ENCODE peak calls at places on chromosomes 2 and 18, in ten cellular contexts. One of them, this sample, is unnamed.

GRCh38 chr18:57440331-57441101 is 5.3 kb downstream of the ONECUT2 start:
- DNase-seq in stomach: no peak
- DNase-seq in endothelial cell of umbilical vein: no peak
- DNase-seq in prostate gland: no peak
- DNase-seq in H7: peak; percentile 80
- DNase-seq in GM12865: no peak
- DNase-seq in adrenal gland: no peak
- DNase-seq in fibroblast of pulmonary artery: no peak
- DNase-seq in esophagus squamous epithelium: no peak
- DNase-seq in body of pancreas: no peak
- DNase-seq in this sample: peak; percentile 48

GRCh38 chr2:220192994-220193753 is 565.7 kb downstream of the SLC4A3 start:
- DNase-seq in GM12865: no peak
- DNase-seq in stomach: no peak
- DNase-seq in esophagus squamous epithelium: no peak
- DNase-seq in H7: no peak
- DNase-seq in adrenal gland: no peak
- DNase-seq in fibroblast of pulmonary artery: peak; percentile 13
- DNase-seq in prostate gland: no peak
- DNase-seq in body of pancreas: no peak
- DNase-seq in endothelial cell of umbilical vein: no peak
- DNase-seq in this sample: no peak

GRCh38 chr18:8627107-8627472 is 17.9 kb downstream of the RAB12 start:
- DNase-seq in endothelial cell of umbilical vein: no peak
- DNase-seq in H7: no peak
- DNase-seq in body of pancreas: no peak
- DNase-seq in esophagus squamous epithelium: no peak
- DNase-seq in prostate gland: no peak
- DNase-seq in adrenal gland: no peak
- DNase-seq in fibroblast of pulmonary artery: no peak
- DNase-seq in stomach: no peak
- DNase-seq in GM12865: no peak
- DNase-seq in this sample: no peak

GRCh38 chr2:117536139-117536538 is 278.4 kb upstream of the DDX18 start:
- DNase-seq in fibroblast of pulmonary artery: no peak
- DNase-seq in esophagus squamous epithelium: no peak
- DNase-seq in adrenal gland: peak; percentile 14
- DNase-seq in prostate gland: no peak
- DNase-seq in endothelial cell of umbilical vein: no peak
- DNase-seq in H7: peak; percentile 19
- DNase-seq in GM12865: no peak
- DNase-seq in body of pancreas: no peak
- DNase-seq in stomach: no peak
- DNase-seq in this sample: no peak

GRCh38 chr2:241271641-241272297 is 43.7 kb downstream of the HDLBP start:
- DNase-seq in prostate gland: peak; percentile 88
- DNase-seq in endothelial cell of umbilical vein: peak; percentile 83
- DNase-seq in esophagus squamous epithelium: peak; percentile 23
- DNase-seq in stomach: peak; percentile 88
- DNase-seq in fibroblast of pulmonary artery: peak; percentile 84
- DNase-seq in GM12865: peak; percentile 77
- DNase-seq in adrenal gland: peak; percentile 95
- DNase-seq in H7: no peak
- DNase-seq in body of pancreas: peak; percentile 91
- DNase-seq in this sample: peak; percentile 90

GRCh38 chr2:145460151-145460550 is 940.2 kb upstream of the ZEB2 start:
- DNase-seq in esophagus squamous epithelium: no peak
- DNase-seq in stomach: no peak
- DNase-seq in endothelial cell of umbilical vein: no peak
- DNase-seq in adrenal gland: no peak
- DNase-seq in prostate gland: no peak
- DNase-seq in GM12865: no peak
- DNase-seq in body of pancreas: no peak
- DNase-seq in fibroblast of pulmonary artery: peak; percentile 17
- DNase-seq in H7: no peak
- DNase-seq in this sample: no peak

GRCh38 chr2:96642564-96643350 is at the start of gene FER1L5:
- DNase-seq in prostate gland: peak; percentile 40
- DNase-seq in esophagus squamous epithelium: no peak
- DNase-seq in GM12865: no peak
- DNase-seq in endothelial cell of umbilical vein: no peak
- DNase-seq in adrenal gland: no peak
- DNase-seq in stomach: no peak
- DNase-seq in fibroblast of pulmonary artery: peak; percentile 66
- DNase-seq in body of pancreas: peak; percentile 52
- DNase-seq in H7: peak; percentile 91
- DNase-seq in this sample: no peak

GRCh38 chr18:74498712-74499629 is 2.8 kb downstream of the CNDP2 start:
- DNase-seq in stomach: peak; percentile 72
- DNase-seq in H7: no peak
- DNase-seq in prostate gland: no peak
- DNase-seq in fibroblast of pulmonary artery: no peak
- DNase-seq in endothelial cell of umbilical vein: no peak
- DNase-seq in GM12865: peak; percentile 89
- DNase-seq in body of pancreas: peak; percentile 79
- DNase-seq in esophagus squamous epithelium: peak; percentile 26
- DNase-seq in adrenal gland: no peak
- DNase-seq in this sample: peak; percentile 85

GRCh38 chr2:10097352-10098148 is 17.3 kb upstream of the CYS1 start:
- DNase-seq in endothelial cell of umbilical vein: peak; percentile 54
- DNase-seq in esophagus squamous epithelium: no peak
- DNase-seq in stomach: peak; percentile 71
- DNase-seq in prostate gland: peak; percentile 34
- DNase-seq in adrenal gland: peak; percentile 76
- DNase-seq in GM12865: peak; percentile 50
- DNase-seq in fibroblast of pulmonary artery: peak; percentile 57
- DNase-seq in body of pancreas: peak; percentile 76
- DNase-seq in H7: peak; percentile 95
- DNase-seq in this sample: peak; percentile 76

GRCh38 chr2:10331702-10332401 is 29.1 kb downstream of the HPCAL1 start:
- DNase-seq in adrenal gland: no peak
- DNase-seq in endothelial cell of umbilical vein: no peak
- DNase-seq in H7: no peak
- DNase-seq in body of pancreas: no peak
- DNase-seq in prostate gland: no peak
- DNase-seq in esophagus squamous epithelium: no peak
- DNase-seq in GM12865: peak; percentile 47
- DNase-seq in stomach: no peak
- DNase-seq in fibroblast of pulmonary artery: no peak
- DNase-seq in this sample: no peak

GRCh38 chr18:35417223-35417622 is 40.1 kb upstream of the ZNF396 start:
- DNase-seq in prostate gland: no peak
- DNase-seq in GM12865: no peak
- DNase-seq in adrenal gland: no peak
- DNase-seq in endothelial cell of umbilical vein: no peak
- DNase-seq in body of pancreas: no peak
- DNase-seq in stomach: no peak
- DNase-seq in esophagus squamous epithelium: no peak
- DNase-seq in fibroblast of pulmonary artery: no peak
- DNase-seq in H7: no peak
- DNase-seq in this sample: no peak

GRCh38 chr2:185978634-185979405 is 240.2 kb downstream of the FSIP2 start:
- DNase-seq in prostate gland: no peak
- DNase-seq in esophagus squamous epithelium: no peak
- DNase-seq in GM12865: no peak
- DNase-seq in body of pancreas: no peak
- DNase-seq in endothelial cell of umbilical vein: no peak
- DNase-seq in fibroblast of pulmonary artery: peak; percentile 4
- DNase-seq in adrenal gland: no peak
- DNase-seq in stomach: no peak
- DNase-seq in H7: no peak
- DNase-seq in this sample: no peak

GRCh38 chr18:2961828-2962227 is 51.1 kb downstream of the LPIN2 start:
- DNase-seq in prostate gland: no peak
- DNase-seq in stomach: no peak
- DNase-seq in H7: no peak
- DNase-seq in adrenal gland: no peak
- DNase-seq in esophagus squamous epithelium: no peak
- DNase-seq in body of pancreas: no peak
- DNase-seq in GM12865: peak; percentile 56
- DNase-seq in fibroblast of pulmonary artery: no peak
- DNase-seq in endothelial cell of umbilical vein: no peak
- DNase-seq in this sample: no peak

GRCh38 chr18:55504808-55505207 is 83.2 kb downstream of the TCF4 start:
- DNase-seq in endothelial cell of umbilical vein: no peak
- DNase-seq in prostate gland: no peak
- DNase-seq in H7: no peak
- DNase-seq in fibroblast of pulmonary artery: no peak
- DNase-seq in adrenal gland: no peak
- DNase-seq in stomach: no peak
- DNase-seq in body of pancreas: no peak
- DNase-seq in GM12865: no peak
- DNase-seq in esophagus squamous epithelium: no peak
- DNase-seq in this sample: no peak

GRCh38 chr2:149365826-149366583 is 35.6 kb downstream of the LYPD6 start:
- DNase-seq in stomach: peak; percentile 83
- DNase-seq in esophagus squamous epithelium: no peak
- DNase-seq in H7: no peak
- DNase-seq in GM12865: no peak
- DNase-seq in body of pancreas: peak; percentile 40
- DNase-seq in prostate gland: peak; percentile 12
- DNase-seq in endothelial cell of umbilical vein: peak; percentile 98
- DNase-seq in adrenal gland: no peak
- DNase-seq in fibroblast of pulmonary artery: no peak
- DNase-seq in this sample: peak; percentile 72

GRCh38 chr18:70022636-70023035 is 75.0 kb upstream of the CD226 start:
- DNase-seq in endothelial cell of umbilical vein: no peak
- DNase-seq in GM12865: no peak
- DNase-seq in H7: no peak
- DNase-seq in stomach: no peak
- DNase-seq in prostate gland: no peak
- DNase-seq in body of pancreas: no peak
- DNase-seq in fibroblast of pulmonary artery: no peak
- DNase-seq in esophagus squamous epithelium: no peak
- DNase-seq in adrenal gland: no peak
- DNase-seq in this sample: no peak

GRCh38 chr2:86552889-86553288 is 10.4 kb downstream of the CHMP3 start:
- DNase-seq in esophagus squamous epithelium: no peak
- DNase-seq in prostate gland: no peak
- DNase-seq in H7: no peak
- DNase-seq in GM12865: no peak
- DNase-seq in adrenal gland: no peak
- DNase-seq in fibroblast of pulmonary artery: no peak
- DNase-seq in stomach: no peak
- DNase-seq in endothelial cell of umbilical vein: no peak
- DNase-seq in body of pancreas: no peak
- DNase-seq in this sample: no peak

DNA sequence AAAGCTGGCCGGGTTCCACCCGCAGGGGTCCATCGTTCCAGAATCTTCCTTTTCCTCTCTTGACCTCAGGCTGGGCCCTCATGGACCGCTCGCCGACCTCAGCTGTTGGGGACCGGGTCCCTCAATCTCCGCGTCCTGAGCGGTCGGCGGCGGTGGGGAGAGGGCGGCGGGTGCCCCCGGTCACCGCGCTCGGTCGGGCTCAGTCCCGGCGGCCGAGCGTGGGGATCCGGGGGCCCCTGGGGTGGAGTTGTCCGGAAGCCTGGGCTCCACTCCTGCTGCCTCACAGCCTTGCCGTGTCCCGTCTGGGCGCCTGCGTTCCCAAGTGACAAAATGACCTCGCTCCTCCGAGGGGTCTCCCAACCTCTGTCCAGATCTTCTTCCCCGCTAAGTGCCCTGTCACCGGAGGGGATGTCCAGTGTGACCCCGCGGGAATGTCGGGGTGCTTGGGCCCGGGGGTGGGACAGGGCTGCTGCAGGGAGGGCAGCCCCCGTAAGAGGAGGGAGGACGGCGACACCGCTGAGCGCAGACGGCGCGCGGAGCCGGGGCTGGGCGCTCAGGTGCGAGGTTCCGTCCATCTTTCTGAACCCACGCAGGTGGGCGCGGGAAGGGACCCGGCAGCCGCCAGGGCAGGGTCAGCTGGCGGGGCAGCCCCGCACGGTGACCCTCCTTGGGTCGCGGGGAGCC is 16.0 kb upstream of the E2F6 start:
- DNase-seq in adrenal gland: no peak
- DNase-seq in H7: peak; percentile 65
- DNase-seq in stomach: no peak
- DNase-seq in GM12865: no peak
- DNase-seq in fibroblast of pulmonary artery: no peak
- DNase-seq in body of pancreas: no peak
- DNase-seq in prostate gland: no peak
- DNase-seq in esophagus squamous epithelium: no peak
- DNase-seq in endothelial cell of umbilical vein: no peak
- DNase-seq in this sample: no peak
- H3K4me3 ChIP-seq in adrenal gland: no peak overlapping the region
- H3K4me3 ChIP-seq in H7: peak overlapping the region; percentile 95
- H3K4me3 ChIP-seq in stomach: peak overlapping the region; percentile 63
- H3K4me3 ChIP-seq in GM12865: no peak overlapping the region
- H3K4me3 ChIP-seq in fibroblast of pulmonary artery: no peak overlapping the region
- H3K4me3 ChIP-seq in body of pancreas: no peak overlapping the region
- H3K4me3 ChIP-seq in prostate gland: peak overlapping the region; percentile 67
- H3K4me3 ChIP-seq in esophagus squamous epithelium: peak overlapping the region; percentile 69
- H3K4me3 ChIP-seq in endothelial cell of umbilical vein: no peak overlapping the region
- H3K4me3 ChIP-seq in this sample: peak overlapping the region; percentile 48

GRCh38 chr2:11945139-11946126 is 199.0 kb downstream of the LPIN1 start:
- DNase-seq in esophagus squamous epithelium: no peak
- DNase-seq in body of pancreas: no peak
- DNase-seq in adrenal gland: no peak
- DNase-seq in fibroblast of pulmonary artery: no peak
- DNase-seq in stomach: no peak
- DNase-seq in endothelial cell of umbilical vein: no peak
- DNase-seq in prostate gland: no peak
- DNase-seq in H7: no peak
- DNase-seq in GM12865: peak; percentile 74
- DNase-seq in this sample: no peak
- H3K4me3 ChIP-seq in esophagus squamous epithelium: no peak overlapping the region
- H3K4me3 ChIP-seq in body of pancreas: no peak overlapping the region
- H3K4me3 ChIP-seq in adrenal gland: no peak overlapping the region
- H3K4me3 ChIP-seq in fibroblast of pulmonary artery: no peak overlapping the region
- H3K4me3 ChIP-seq in stomach: no peak overlapping the region
- H3K4me3 ChIP-seq in endothelial cell of umbilical vein: no peak overlapping the region
- H3K4me3 ChIP-seq in prostate gland: no peak overlapping the region
- H3K4me3 ChIP-seq in H7: no peak overlapping the region
- H3K4me3 ChIP-seq in GM12865: peak overlapping the region; percentile 12
- H3K4me3 ChIP-seq in this sample: no peak overlapping the region

GRCh38 chr2:73987109-73987947 is 2.6 kb downstream of the TET3 start:
- DNase-seq in body of pancreas: peak; percentile 65
- DNase-seq in stomach: peak; percentile 64
- DNase-seq in esophagus squamous epithelium: no peak
- DNase-seq in endothelial cell of umbilical vein: peak; percentile 58
- DNase-seq in H7: no peak
- DNase-seq in adrenal gland: no peak
- DNase-seq in prostate gland: peak; percentile 70
- DNase-seq in fibroblast of pulmonary artery: peak; percentile 63
- DNase-seq in GM12865: peak; percentile 69
- DNase-seq in this sample: no peak
- H3K4me3 ChIP-seq in body of pancreas: no peak overlapping the region
- H3K4me3 ChIP-seq in stomach: peak overlapping the region; percentile 65
- H3K4me3 ChIP-seq in esophagus squamous epithelium: peak overlapping the region; percentile 89
- H3K4me3 ChIP-seq in endothelial cell of umbilical vein: peak overlapping the region; percentile 14
- H3K4me3 ChIP-seq in H7: no peak overlapping the region
- H3K4me3 ChIP-seq in adrenal gland: no peak overlapping the region
- H3K4me3 ChIP-seq in prostate gland: peak overlapping the region; percentile 66
- H3K4me3 ChIP-seq in fibroblast of pulmonary artery: peak overlapping the region; percentile 6
- H3K4me3 ChIP-seq in GM12865: peak overlapping the region; percentile 82
- H3K4me3 ChIP-seq in this sample: peak overlapping the region; percentile 4

DNA sequence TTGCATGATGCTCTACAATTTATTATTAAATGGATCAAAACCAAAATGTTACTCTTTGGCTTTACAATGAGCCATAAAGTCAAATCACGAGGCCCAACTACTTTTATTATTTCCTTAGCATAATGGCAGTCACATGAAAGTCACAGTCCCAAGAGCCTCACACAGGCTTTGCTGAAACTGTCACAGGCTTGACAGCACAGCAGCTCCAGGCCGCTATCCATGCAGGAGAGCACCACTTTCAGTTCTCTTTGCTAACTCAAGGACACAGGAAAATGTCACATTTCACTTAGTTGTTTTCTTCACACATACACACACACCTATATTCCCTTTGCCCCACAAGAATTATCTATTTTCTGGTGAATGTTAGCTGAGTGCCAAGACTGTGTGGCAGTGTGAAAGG is 11.1 kb upstream of the MSGN1 start:
- DNase-seq in esophagus squamous epithelium: no peak
- DNase-seq in body of pancreas: no peak
- DNase-seq in stomach: no peak
- DNase-seq in adrenal gland: no peak
- DNase-seq in H7: no peak
- DNase-seq in fibroblast of pulmonary artery: no peak
- DNase-seq in GM12865: no peak
- DNase-seq in prostate gland: no peak
- DNase-seq in endothelial cell of umbilical vein: no peak
- DNase-seq in this sample: no peak
- H3K4me3 ChIP-seq in esophagus squamous epithelium: no peak overlapping the region
- H3K4me3 ChIP-seq in body of pancreas: no peak overlapping the region
- H3K4me3 ChIP-seq in stomach: no peak overlapping the region
- H3K4me3 ChIP-seq in adrenal gland: no peak overlapping the region
- H3K4me3 ChIP-seq in H7: no peak overlapping the region
- H3K4me3 ChIP-seq in fibroblast of pulmonary artery: no peak overlapping the region
- H3K4me3 ChIP-seq in GM12865: no peak overlapping the region
- H3K4me3 ChIP-seq in prostate gland: no peak overlapping the region
- H3K4me3 ChIP-seq in endothelial cell of umbilical vein: no peak overlapping the region
- H3K4me3 ChIP-seq in this sample: no peak overlapping the region

This sample was measured in right lobe of liver.